ENCODE peak calls at places on chromosome 20, in nine cellular contexts. A, W, Q, I, U, E, H, T and R are unnamed samples.
A peak's percentile ranks its signal among the peaks of the same experiment; 100 is the strongest.

GRCh38 chr20:2795451-2795850 is 5.0 kb downstream of the CPXM1 start:
- DNase-seq in E (no peak), U (no peak), W (no peak), H (no peak), A (no peak), I (no peak), Q (no peak), T (no peak), R (no peak)

GRCh38 chr20:30284533-30284932 is 972.9 kb upstream of the DEFB115 start:
- DNase-seq in W (no peak), U (no peak), A (no peak), H (no peak), T (no peak), Q (no peak), E (no peak), I (no peak), R (no peak)

GRCh38 chr20:41138527-41139226 is 1.3 kb downstream of the PLCG1 start:
- DNase-seq in W (peak; percentile 49), T (peak; percentile 14), Q (no peak), A (peak; percentile 13), E (peak; percentile 31), I (peak; percentile 52), U (peak; percentile 40), H (no peak), R (no peak)

GRCh38 chr20:23200914-23201313 is 114.8 kb upstream of the CD93 start:
- DNase-seq in A (no peak), E (peak; percentile 58), T (peak; percentile 35), Q (no peak), I (no peak), U (peak; percentile 62), W (peak; percentile 20), H (no peak), R (no peak)

GRCh38 chr20:19314619-19315018 is 102.2 kb downstream of the SLC24A3 start:
- DNase-seq in Q (no peak), A (no peak), T (no peak), E (no peak), U (no peak), W (no peak), I (no peak), H (no peak), R (no peak)

GRCh38 chr20:19688031-19688806 is 69.8 kb upstream of the RIN2 start:
- DNase-seq in T (peak; percentile 54), U (peak; percentile 63), I (peak; percentile 60), A (peak; percentile 95), Q (peak; percentile 35), E (peak; percentile 85), W (peak; percentile 94), H (peak; percentile 74), R (peak; percentile 45)

GRCh38 chr20:38870733-38871559 is 55.3 kb upstream of the FAM83D start:
- DNase-seq in Q (no peak), T (no peak), E (no peak), A (no peak), H (no peak), I (peak; percentile 44), U (no peak), W (no peak), R (no peak)

GRCh38 chr20:7410150-7410549 is 530.1 kb downstream of the HAO1 start:
- DNase-seq in H (no peak), I (no peak), W (peak; percentile 47), A (no peak), U (no peak), E (no peak), T (no peak), Q (no peak), R (no peak)

GRCh38 chr20:10540636-10541493 is 105.8 kb downstream of the SLX4IP start:
- DNase-seq in A (peak; percentile 77), Q (no peak), E (no peak), T (no peak), H (no peak), U (peak; percentile 99), W (peak; percentile 90), I (peak; percentile 88), R (no peak)

GRCh38 chr20:48959902-48960550 is 38.5 kb downstream of the ARFGEF2 start:
- DNase-seq in A (no peak), W (peak; percentile 16), I (no peak), T (no peak), U (no peak), Q (no peak), E (no peak), H (no peak), R (no peak)

GRCh38 chr20:47888351-47888750 is 103.1 kb upstream of the SULF2 start:
- DNase-seq in Q (no peak), I (no peak), U (no peak), E (no peak), H (no peak), W (no peak), A (no peak), T (no peak), R (no peak)

GRCh38 chr20:45290677-45291355 is 15.8 kb upstream of the RBPJL start:
- DNase-seq in E (peak; percentile 83), I (peak; percentile 70), T (peak; percentile 84), U (peak; percentile 76), A (peak; percentile 68), H (no peak), Q (peak; percentile 82), W (peak; percentile 88), R (peak; percentile 52)

GRCh38 chr20:60102665-60103210 is 144.5 kb downstream of the CDH26 start:
- DNase-seq in I (no peak), Q (no peak), A (no peak), H (no peak), T (no peak), W (no peak), U (no peak), E (no peak), R (no peak)

GRCh38 chr20:11159728-11160127 is 485.9 kb upstream of the JAG1 start:
- DNase-seq in H (no peak), Q (no peak), I (peak; percentile 72), U (no peak), T (no peak), E (peak; percentile 18), W (peak; percentile 65), A (peak; percentile 77), R (no peak)

GRCh38 chr20:13822459-13822858 is 37.6 kb downstream of the NDUFAF5 start:
- DNase-seq in Q (no peak), E (no peak), I (no peak), T (no peak), U (no peak), A (no peak), H (no peak), W (no peak), R (no peak)

GRCh38 chr20:50193851-50194830 is 3.5 kb downstream of the CEBPB start:
- DNase-seq in H (no peak), T (no peak), U (no peak), E (no peak), Q (no peak), W (peak; percentile 54), I (no peak), A (peak; percentile 56), R (no peak)

GRCh38 chr20:9508240-9508661 is 6.1 kb upstream of the LAMP5 start:
- DNase-seq in H (no peak), I (no peak), W (peak; percentile 27), E (no peak), U (no peak), Q (no peak), T (peak; percentile 19), A (no peak), R (no peak)

GRCh38 chr20:38735172-38735571 is 10.9 kb downstream of the SLC32A1 start:
- DNase-seq in T (no peak), H (no peak), U (no peak), A (no peak), W (no peak), Q (no peak), I (no peak), E (no peak), R (no peak)

GRCh38 chr20:18527836-18528235 is 20.1 kb downstream of the SEC23B start:
- DNase-seq in A (peak; percentile 44), E (no peak), T (no peak), U (no peak), I (no peak), Q (no peak), H (no peak), W (peak; percentile 88), R (no peak)

GRCh38 chr20:39885975-39886649 is 802.9 kb downstream of the MAFB start:
- DNase-seq in Q (peak; percentile 58), E (peak; percentile 63), T (peak; percentile 47), I (peak; percentile 58), U (peak; percentile 21), H (no peak), A (peak; percentile 94), W (peak; percentile 88), R (no peak)
- TF ChIP-seq CTCF in Q (no peak), E (peak; percentile 66), T (peak; percentile 50), I (peak; percentile 58), U (peak; percentile 52), H (peak; percentile 52), A (peak; percentile 67), W (peak; percentile 60), R (no peak)

GRCh38 chr20:12660918-12661317 is 347.9 kb upstream of the SPTLC3 start:
- DNase-seq in U (peak; percentile 13), E (peak; percentile 77), A (no peak), W (no peak), Q (no peak), H (no peak), I (no peak), T (peak; percentile 20), R (no peak)
- TF ChIP-seq CTCF in U (no peak), E (no peak), A (no peak), W (no peak), Q (no peak), H (no peak), I (no peak), T (peak; percentile 37), R (no peak)

GRCh38 chr20:770691-771090 is 2.4 kb upstream of the SLC52A3 start:
- DNase-seq in H (no peak), A (no peak), Q (no peak), U (no peak), E (no peak), I (no peak), W (no peak), T (no peak), R (no peak)

GRCh38 chr20:766906-767305 is 1.4 kb downstream of the SLC52A3 start:
- DNase-seq in E (no peak), I (no peak), T (no peak), U (no peak), H (no peak), A (no peak), Q (no peak), W (no peak), R (no peak)

GRCh38 chr20:764255-764654 is 4.0 kb downstream of the SLC52A3 start:
- DNase-seq in E (no peak), W (no peak), A (no peak), H (no peak), Q (no peak), U (no peak), T (no peak), I (no peak), R (no peak)

GRCh38 chr20:771741-772464 is 3.6 kb upstream of the SLC52A3 start:
- DNase-seq in Q (no peak), W (no peak), U (no peak), T (no peak), I (no peak), H (no peak), A (no peak), E (no peak), R (no peak)

GRCh38 chr20:768426-768978 is at the start of gene SLC52A3:
- DNase-seq in I (no peak), U (peak; percentile 36), Q (no peak), E (peak; percentile 36), H (no peak), W (no peak), T (peak; percentile 39), A (no peak), R (no peak)
- TF ChIP-seq CTCF in I (no peak), U (peak; percentile 87), Q (no peak), E (no peak), H (no peak), W (no peak), T (no peak), A (no peak), R (no peak)

GRCh38 chr20:63369724-63370622 is 8.8 kb upstream of the CHRNA4 start:
- DNase-seq in E (no peak), H (no peak), Q (no peak), I (no peak), W (no peak), T (no peak), A (no peak), U (no peak), R (no peak)
- TF ChIP-seq CTCF in E (no peak), H (no peak), Q (no peak), I (no peak), W (no peak), T (peak; percentile 12), A (no peak), U (no peak), R (no peak)